ENCODE peak calls at places on chromosomes 2 and 18, in four cellular contexts. G is body of pancreas, N is A549, D is ovary. P is an unnamed sample. For H3K4me1, the result is how much of the 10 kb centered on the place peaks cover.

GRCh38 chr18:74534150-74534969 is at the start of gene CNDP1:
- DNase-seq in N (no peak), G (no peak), D (no peak), P (no peak)

GRCh38 chr2:119586085-119586484 is 41.8 kb downstream of the CFAP221 start:
- DNase-seq in D (no peak), N (no peak), G (no peak), P (no peak)

GRCh38 chr2:231648579-231649174 is 56.0 kb downstream of the TEX44 start:
- DNase-seq in N (peak), G (peak), D (no peak), P (no peak)

GRCh38 chr2:37645363-37645762 is 26.1 kb downstream of the CDC42EP3 start:
- DNase-seq in N (peak), D (no peak), G (no peak), P (no peak)

GRCh38 chr2:231942180-231942579 is 16.0 kb upstream of the NPPC start:
- DNase-seq in G (no peak), N (no peak), D (no peak), P (no peak)

GRCh38 chr2:117832905-117833613 is 18.6 kb downstream of the DDX18 start:
- DNase-seq in N (peak), D (no peak), G (no peak), P (peak)

GRCh38 chr2:111898703-111899514 is 502 bp downstream of the MERTK start:
- DNase-seq in G (peak), D (no peak), N (peak), P (peak)

GRCh38 chr2:18991177-18992168 is 366.9 kb downstream of the OSR1 start:
- DNase-seq in D (peak), N (peak), G (peak), P (peak)

GRCh38 chr2:126208266-126208665 is 447.7 kb upstream of the GYPC start:
- DNase-seq in N (no peak), G (no peak), D (no peak), P (no peak)

GRCh38 chr2:109333414-109334194 is 204.6 kb downstream of the SH3RF3 start:
- DNase-seq in G (no peak), D (no peak), N (peak), P (no peak)

GRCh38 chr18:11512096-11513030 is 97.0 kb upstream of the SLC35G4 start:
- DNase-seq in G (no peak), N (peak), D (no peak), P (no peak)

GRCh38 chr2:36393738-36394256 is 38.2 kb downstream of the CRIM1 start:
- DNase-seq in D (no peak), N (no peak), G (no peak), P (no peak)

GRCh38 chr2:157480182-157480961 is 36.5 kb upstream of the CYTIP start:
- DNase-seq in N (no peak), G (peak), D (no peak), P (no peak)

GRCh38 chr18:54358495-54358793 is 738 bp downstream of the C18orf54 start:
- DNase-seq in N (no peak), D (no peak), G (no peak), P (no peak)

GRCh38 chr2:237692601-237693079 is 65.3 kb downstream of the LRRFIP1 start:
- DNase-seq in D (no peak), N (peak), G (peak), P (peak)
- H3K4me1 ChIP-seq in D (under half), N (half or more), G (half or more), P (half or more)

GRCh38 chr18:3604626-3605408 is 154.8 kb downstream of the TGIF1 start:
- DNase-seq in G (no peak), D (no peak), N (peak), P (no peak)
- TF ChIP-seq POLR2A in G (no peak), D (no peak), N (no peak), P (no peak)

DNA sequence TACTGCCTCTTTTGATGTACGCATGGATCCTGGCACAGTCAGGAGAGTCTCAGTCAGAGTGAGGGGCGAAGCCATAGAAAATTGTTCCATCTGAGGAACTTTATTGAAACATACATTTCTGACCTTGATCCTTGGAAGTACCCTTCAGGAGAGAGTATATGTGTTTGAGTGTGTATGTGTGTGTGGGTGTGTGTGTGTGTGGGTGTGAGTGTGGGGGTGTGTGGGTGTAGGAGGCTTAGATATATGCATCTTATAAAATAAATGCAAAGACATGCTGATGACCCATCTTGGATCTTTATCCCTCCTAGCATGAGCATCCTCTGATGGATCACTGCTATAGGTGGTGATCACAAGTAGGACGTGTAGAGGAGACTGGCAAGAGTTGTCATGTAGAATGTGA is 93.5 kb downstream of the SETBP1 start:
- DNase-seq in D (no peak), G (no peak), N (no peak), P (no peak)
- H3K4me1 ChIP-seq in D (under half), G (under half), N (under half), P (under half)

GRCh38 chr2:27245116-27245515 is 17.7 kb downstream of the SLC30A3 start:
- DNase-seq in G (no peak), N (no peak), D (no peak), P (no peak)
- TF ChIP-seq POLR2A in G (no peak), N (no peak), D (no peak), P (no peak)

GRCh38 chr18:80041424-80041823 is 7.2 kb downstream of the RBFA start:
- DNase-seq in D (no peak), N (no peak), G (no peak), P (no peak)
- H3K4me1 ChIP-seq in D (under half), N (under half), G (under half), P (under half)

GRCh38 chr2:99880148-99880983 is 262.0 kb downstream of the AFF3 start:
- DNase-seq in N (no peak), D (no peak), G (no peak), P (no peak)
- TF ChIP-seq POLR2A in N (no peak), D (no peak), G (no peak), P (no peak)

GRCh38 chr18:59268722-59269562 is 4.3 kb downstream of the RAX start:
- DNase-seq in D (no peak), N (peak), G (peak), P (no peak)
- H3K4me1 ChIP-seq in D (under half), N (under half), G (under half), P (under half)

GRCh38 chr2:47344890-47345583 is 57.9 kb upstream of the MSH2 start:
- DNase-seq in G (peak), D (peak), N (peak), P (peak)
- TF ChIP-seq POLR2A in G (peak), D (no peak), N (peak), P (no peak)

GRCh38 chr18:35705988-35706387 is 124.4 kb downstream of the GALNT1 start:
- DNase-seq in N (no peak), G (no peak), D (no peak), P (no peak)
- H3K4me1 ChIP-seq in N (under half), G (under half), D (under half), P (under half)

DNA sequence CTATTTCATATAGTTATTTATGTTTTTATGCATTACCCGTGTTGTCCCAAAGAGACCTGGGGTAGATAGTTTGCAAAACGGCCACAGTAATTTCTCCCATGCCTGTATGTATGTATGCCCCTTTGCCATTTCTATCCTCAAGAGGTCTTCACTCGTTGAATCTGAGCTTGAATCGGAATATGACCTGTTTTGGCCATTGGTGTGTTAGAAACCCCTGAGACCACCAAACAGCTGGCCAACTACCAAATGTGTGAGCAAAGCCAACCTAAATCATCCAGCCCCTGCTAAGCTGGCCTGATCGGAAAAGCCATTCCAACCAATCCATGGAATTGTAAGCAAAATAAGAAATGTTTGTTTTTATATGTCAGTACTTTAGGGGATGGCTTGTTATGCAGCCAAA is 23.4 kb upstream of the INO80C start:
- DNase-seq in N (no peak), G (no peak), D (no peak), P (no peak)
- TF ChIP-seq POLR2A in N (no peak), G (no peak), D (no peak), P (no peak)